ENCODE peak calls at places on chromosomes 3 and 15, in six cellular contexts. W, G, S, J, N and R are unnamed samples.
A peak's percentile ranks its signal among the peaks of the same experiment; 100 is the strongest.

GRCh38 chr3:194023501-194024280 is 112.3 kb upstream of the HES1 start:
- DNase-seq in W (no peak), G (no peak), S (no peak), J (no peak), N (no peak), R (no peak)

GRCh38 chr15:44541282-44541958 is 4.5 kb downstream of the EIF3J start:
- DNase-seq in W (no peak), G (peak; percentile 16), S (peak; percentile 88), J (no peak), N (no peak), R (no peak)

GRCh38 chr3:117624424-117624823 is 914.8 kb downstream of the TUSC7 start:
- DNase-seq in W (no peak), G (no peak), S (no peak), J (no peak), N (no peak), R (no peak)

GRCh38 chr15:88918738-88919137 is 5.6 kb upstream of the MFGE8 start:
- DNase-seq in W (no peak), G (no peak), S (peak; percentile 98), J (peak; percentile 94), N (no peak), R (no peak)

GRCh38 chr3:150077581-150078247 is 107.0 kb upstream of the PFN2 start:
- DNase-seq in W (no peak), G (no peak), S (peak; percentile 59), J (no peak), N (no peak), R (no peak)

GRCh38 chr3:125591116-125591755 is 4.1 kb downstream of the OSBPL11 start:
- DNase-seq in W (no peak), G (no peak), S (peak; percentile 16), J (no peak), N (peak; percentile 14), R (no peak)

GRCh38 chr3:193742628-193743027 is 149.6 kb downstream of the OPA1 start:
- DNase-seq in W (no peak), G (no peak), S (no peak), J (no peak), N (no peak), R (no peak)

GRCh38 chr3:189282751-189283150 is 111.0 kb downstream of the TPRG1 start:
- DNase-seq in W (no peak), G (no peak), S (no peak), J (no peak), N (no peak), R (no peak)

GRCh38 chr15:67109141-67110034 is 44.0 kb downstream of the SMAD3 start:
- DNase-seq in W (peak; percentile 83), G (peak; percentile 61), S (peak; percentile 98), J (no peak), N (peak; percentile 26), R (no peak)

GRCh38 chr3:139319428-139320402 is 24.1 kb upstream of the MRPS22 start:
- DNase-seq in W (peak; percentile 54), G (peak; percentile 23), S (peak; percentile 46), J (no peak), N (peak; percentile 93), R (no peak)

GRCh38 chr3:9810357-9810726 is 280 bp downstream of the TTLL3 start:
- DNase-seq in W (peak; percentile 61), G (no peak), S (no peak), J (no peak), N (peak; percentile 72), R (no peak)

GRCh38 chr3:148233403-148233802 is 464.3 kb upstream of the AGTR1 start:
- DNase-seq in W (no peak), G (no peak), S (peak; percentile 58), J (no peak), N (no peak), R (no peak)

GRCh38 chr3:148227534-148227933 is 470.2 kb upstream of the AGTR1 start:
- DNase-seq in W (no peak), G (no peak), S (peak; percentile 11), J (no peak), N (no peak), R (no peak)

GRCh38 chr3:148232409-148232808 is 465.3 kb upstream of the AGTR1 start:
- DNase-seq in W (no peak), G (no peak), S (no peak), J (no peak), N (no peak), R (no peak)

GRCh38 chr3:148229107-148229506 is 468.6 kb upstream of the AGTR1 start:
- DNase-seq in W (no peak), G (no peak), S (no peak), J (no peak), N (no peak), R (no peak)

GRCh38 chr3:148230473-148230872 is 467.2 kb upstream of the AGTR1 start:
- DNase-seq in W (no peak), G (no peak), S (no peak), J (no peak), N (no peak), R (no peak)
- H3K4me1 ChIP-seq in W (no peaks in the 10 kb centered on the region), G (no peaks in the 10 kb centered on the region), S (no peaks in the 10 kb centered on the region), J (peaks cover 14% of the 10 kb centered on the region), N (no peaks in the 10 kb centered on the region), R (no peaks in the 10 kb centered on the region)

DNA sequence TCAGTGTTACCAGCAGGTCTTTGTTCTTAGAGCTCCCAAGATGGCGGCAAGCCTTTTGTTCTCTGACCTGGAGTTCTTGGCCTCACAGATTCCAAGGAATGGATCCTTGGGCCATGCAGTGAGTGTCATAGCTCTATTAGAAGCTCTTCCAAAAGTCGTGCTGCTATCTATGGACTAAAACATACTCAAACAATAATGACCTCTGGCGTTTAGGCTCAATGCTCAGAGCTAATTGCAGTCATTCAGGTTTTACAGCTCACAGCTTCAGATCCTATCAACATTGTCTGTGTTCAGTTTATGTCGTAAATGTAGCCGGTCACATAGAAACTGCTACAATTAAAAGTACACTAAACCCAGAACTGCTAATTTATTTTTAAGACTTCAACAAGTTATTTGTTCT is 22.2 kb downstream of the CCRL2 start:
- DNase-seq in W (no peak), G (no peak), S (no peak), J (no peak), N (no peak), R (no peak)
- H3K4me1 ChIP-seq in W (no peaks in the 10 kb centered on the region), G (peaks cover 13% of the 10 kb centered on the region), S (peaks cover 23% of the 10 kb centered on the region), J (peaks cover 10% of the 10 kb centered on the region), N (no peaks in the 10 kb centered on the region), R (no peaks in the 10 kb centered on the region)

DNA sequence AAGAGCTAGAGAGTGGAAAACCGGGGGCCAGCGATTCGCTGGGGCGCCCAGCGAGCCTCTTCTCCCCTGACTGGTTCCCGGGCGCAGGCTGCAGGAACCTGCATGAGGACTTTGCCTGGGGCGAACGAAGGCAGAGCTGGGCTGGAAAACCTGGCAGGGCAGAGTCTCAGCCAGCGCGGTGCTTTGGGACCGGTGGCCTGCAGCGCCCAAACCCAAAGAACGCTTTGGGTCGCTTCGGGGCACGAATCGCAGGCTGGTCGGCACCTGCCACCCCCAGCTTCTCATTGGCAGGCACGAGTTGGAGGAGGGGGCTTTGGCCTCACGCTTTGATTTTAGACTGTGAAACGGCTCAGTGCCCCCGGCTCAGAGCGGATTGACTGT is 3.0 kb downstream of the ONECUT1 start:
- DNase-seq in W (no peak), G (no peak), S (no peak), J (no peak), N (peak; percentile 81), R (no peak)
- H3K4me1 ChIP-seq in W (peaks cover 9% of the 10 kb centered on the region), G (peaks cover 47% of the 10 kb centered on the region), S (peaks cover 22% of the 10 kb centered on the region), J (no peaks in the 10 kb centered on the region), N (peaks cover 53% of the 10 kb centered on the region), R (peaks cover 40% of the 10 kb centered on the region)

GRCh38 chr3:157154563-157155333 is 5.2 kb downstream of the CCNL1 start:
- DNase-seq in W (no peak), G (no peak), S (no peak), J (no peak), N (no peak), R (no peak)

GRCh38 chr3:157156844-157157635 is 2.9 kb downstream of the CCNL1 start:
- DNase-seq in W (no peak), G (peak; percentile 15), S (no peak), J (no peak), N (peak; percentile 55), R (no peak)

GRCh38 chr3:157152930-157153329 is 7.0 kb downstream of the CCNL1 start:
- DNase-seq in W (no peak), G (no peak), S (no peak), J (no peak), N (no peak), R (no peak)

GRCh38 chr3:157157836-157158235 is 2.1 kb downstream of the CCNL1 start:
- DNase-seq in W (no peak), G (no peak), S (no peak), J (no peak), N (no peak), R (no peak)

GRCh38 chr3:157155591-157155990 is 4.4 kb downstream of the CCNL1 start:
- DNase-seq in W (no peak), G (no peak), S (no peak), J (no peak), N (no peak), R (no peak)
- H3K4me1 ChIP-seq in W (peaks cover 1% of the 10 kb centered on the region), G (peaks cover 54% of the 10 kb centered on the region), S (peaks cover 48% of the 10 kb centered on the region), J (peaks cover 42% of the 10 kb centered on the region), N (peaks cover 24% of the 10 kb centered on the region), R (peaks cover 36% of the 10 kb centered on the region)

GRCh38 chr3:4835616-4836043 is 143.6 kb upstream of the BHLHE40 start:
- DNase-seq in W (no peak), G (no peak), S (peak; percentile 33), J (no peak), N (no peak), R (no peak)
- H3K4me1 ChIP-seq in W (peaks cover 1% of the 10 kb centered on the region), G (no peaks in the 10 kb centered on the region), S (peaks cover 6% of the 10 kb centered on the region), J (peaks cover 11% of the 10 kb centered on the region), N (no peaks in the 10 kb centered on the region), R (peaks cover 62% of the 10 kb centered on the region)

GRCh38 chr15:34084086-34084485 is 17.6 kb downstream of the EMC7 start:
- DNase-seq in W (no peak), G (no peak), S (peak; percentile 52), J (no peak), N (no peak), R (no peak)
- H3K4me1 ChIP-seq in W (no peaks in the 10 kb centered on the region), G (no peaks in the 10 kb centered on the region), S (no peaks in the 10 kb centered on the region), J (no peaks in the 10 kb centered on the region), N (no peaks in the 10 kb centered on the region), R (no peaks in the 10 kb centered on the region)

GRCh38 chr3:100706365-100706764 is 2.9 kb upstream of the TFG start:
- DNase-seq in W (no peak), G (no peak), S (peak; percentile 16), J (no peak), N (no peak), R (no peak)
- H3K4me1 ChIP-seq in W (peaks cover 5% of the 10 kb centered on the region), G (peaks cover 21% of the 10 kb centered on the region), S (peaks cover 22% of the 10 kb centered on the region), J (peaks cover 29% of the 10 kb centered on the region), N (peaks cover 8% of the 10 kb centered on the region), R (peaks cover 3% of the 10 kb centered on the region)

GRCh38 chr15:64842986-64843561 is 1.4 kb downstream of the PLEKHO2 start:
- DNase-seq in W (no peak), G (no peak), S (peak; percentile 65), J (no peak), N (no peak), R (no peak)

GRCh38 chr15:64845826-64846225 is 4.1 kb downstream of the PLEKHO2 start:
- DNase-seq in W (no peak), G (no peak), S (no peak), J (no peak), N (no peak), R (no peak)

GRCh38 chr15:64843996-64844395 is 2.3 kb downstream of the PLEKHO2 start:
- DNase-seq in W (no peak), G (no peak), S (no peak), J (no peak), N (no peak), R (no peak)

GRCh38 chr15:64845183-64845611 is 3.5 kb downstream of the PLEKHO2 start:
- DNase-seq in W (peak; percentile 64), G (no peak), S (peak; percentile 71), J (no peak), N (no peak), R (no peak)

GRCh38 chr15:64844576-64845140 is 2.9 kb downstream of the PLEKHO2 start:
- DNase-seq in W (no peak), G (no peak), S (no peak), J (no peak), N (no peak), R (no peak)
- H3K4me1 ChIP-seq in W (peaks cover 10% of the 10 kb centered on the region), G (peaks cover 66% of the 10 kb centered on the region), S (peaks cover 21% of the 10 kb centered on the region), J (peaks cover 15% of the 10 kb centered on the region), N (peaks cover 55% of the 10 kb centered on the region), R (peaks cover 46% of the 10 kb centered on the region)